ENCODE peak calls at places on chromosomes 7 and 10, in eight cellular contexts. W is A549; D is body of pancreas; B is CD4-positive, CD25-positive, alpha-beta regulatory T cell; R is IMR-90; Z is mammary epithelial cell; F is brain microvascular endothelial cell; K is colonic mucosa. M is an unnamed sample.

GRCh38 chr7:117066668-117067067 is 113.4 kb downstream of the ST7 start:
- DNase-seq in D (no peak), Z (no peak), F (no peak), B (no peak), W (no peak), R (no peak), K (no peak), M (no peak)

GRCh38 chr7:82567841-82568240 is 124.3 kb upstream of the CACNA2D1 start:
- DNase-seq in R (no peak), B (no peak), W (no peak), D (no peak), K (no peak), Z (no peak), F (no peak), M (no peak)

GRCh38 chr10:24255907-24256306 is 47.0 kb downstream of the KIAA1217 start:
- DNase-seq in K (no peak), F (no peak), R (no peak), W (no peak), Z (peak; percentile 96), D (peak; percentile 31), B (no peak), M (no peak)

GRCh38 chr7:157151626-157152339 is 13.1 kb downstream of the UBE3C start:
- DNase-seq in K (no peak), W (no peak), B (no peak), Z (no peak), D (no peak), R (no peak), F (no peak), M (no peak)

GRCh38 chr10:61447127-61447526 is 6.1 kb downstream of the TMEM26 start:
- DNase-seq in K (no peak), W (no peak), Z (no peak), D (no peak), B (no peak), F (no peak), R (peak; percentile 36), M (no peak)

GRCh38 chr10:1664565-1664964 is 72.8 kb downstream of the ADARB2 start:
- DNase-seq in R (no peak), Z (no peak), K (no peak), W (no peak), F (no peak), B (no peak), D (no peak), M (no peak)

GRCh38 chr10:101053516-101053915 is 8.3 kb upstream of the KAZALD1 start:
- DNase-seq in Z (no peak), K (no peak), W (no peak), D (no peak), F (no peak), R (peak; percentile 74), B (no peak), M (no peak)

GRCh38 chr7:2010551-2011265 is 222.0 kb downstream of the MAD1L1 start:
- DNase-seq in B (no peak), D (peak; percentile 8), F (no peak), Z (no peak), R (no peak), W (no peak), K (no peak), M (no peak)

GRCh38 chr7:80879849-80880248 is 39.0 kb downstream of the SEMA3C start:
- DNase-seq in K (no peak), B (no peak), D (no peak), F (no peak), Z (no peak), W (no peak), R (peak; percentile 84), M (no peak)

GRCh38 chr7:91344911-91345310 is 80.7 kb downstream of the FZD1 start:
- DNase-seq in R (no peak), D (no peak), Z (no peak), F (no peak), W (no peak), B (no peak), K (no peak), M (no peak)

GRCh38 chr10:115092555-115093285 is 445 bp upstream of the ATRNL1 start:
- DNase-seq in D (peak; percentile 16), R (peak; percentile 27), Z (peak; percentile 5), B (no peak), W (no peak), F (peak; percentile 51), K (peak; percentile 18), M (no peak)

GRCh38 chr7:37379546-37379945 is 69.1 kb downstream of the ELMO1 start:
- DNase-seq in F (no peak), D (no peak), W (no peak), K (no peak), R (no peak), B (no peak), Z (no peak), M (no peak)

GRCh38 chr7:107975394-107976013 is 27.5 kb downstream of the LAMB1 start:
- DNase-seq in K (no peak), D (no peak), R (no peak), F (no peak), Z (no peak), B (no peak), W (no peak), M (no peak)
- H3K27ac ChIP-seq in K (no peak overlapping the region), D (no peak overlapping the region), R (no peak overlapping the region), F (no peak overlapping the region), Z (no peak overlapping the region), B (no peak overlapping the region), W (no peak overlapping the region), M (no peak overlapping the region)

DNA sequence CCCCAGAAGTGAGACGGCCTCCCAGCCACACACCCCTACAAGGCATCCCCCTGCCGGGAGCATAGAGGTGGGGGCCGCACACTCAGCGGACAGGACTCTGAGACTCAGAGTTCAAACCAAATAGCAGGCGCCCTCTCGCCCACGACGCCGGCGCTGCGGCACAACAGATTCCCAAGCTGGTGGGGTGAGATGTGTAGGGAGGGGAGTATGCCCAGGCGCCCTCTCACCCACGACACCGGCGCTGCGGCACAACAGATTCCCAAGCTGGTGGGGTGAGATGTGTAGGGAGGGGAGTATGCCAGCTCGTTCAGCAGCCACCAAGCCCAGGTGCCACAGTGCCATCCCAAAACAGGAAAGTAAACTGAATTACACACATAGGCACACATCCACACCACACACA is 64.7 kb downstream of the TCERG1L start:
- DNase-seq in D (no peak), K (no peak), F (no peak), B (no peak), W (no peak), R (no peak), Z (no peak), M (no peak)
- H3K27ac ChIP-seq in D (no peak overlapping the region), K (no peak overlapping the region), F (no peak overlapping the region), B (no peak overlapping the region), W (no peak overlapping the region), R (no peak overlapping the region), Z (no peak overlapping the region), M (no peak overlapping the region)

DNA sequence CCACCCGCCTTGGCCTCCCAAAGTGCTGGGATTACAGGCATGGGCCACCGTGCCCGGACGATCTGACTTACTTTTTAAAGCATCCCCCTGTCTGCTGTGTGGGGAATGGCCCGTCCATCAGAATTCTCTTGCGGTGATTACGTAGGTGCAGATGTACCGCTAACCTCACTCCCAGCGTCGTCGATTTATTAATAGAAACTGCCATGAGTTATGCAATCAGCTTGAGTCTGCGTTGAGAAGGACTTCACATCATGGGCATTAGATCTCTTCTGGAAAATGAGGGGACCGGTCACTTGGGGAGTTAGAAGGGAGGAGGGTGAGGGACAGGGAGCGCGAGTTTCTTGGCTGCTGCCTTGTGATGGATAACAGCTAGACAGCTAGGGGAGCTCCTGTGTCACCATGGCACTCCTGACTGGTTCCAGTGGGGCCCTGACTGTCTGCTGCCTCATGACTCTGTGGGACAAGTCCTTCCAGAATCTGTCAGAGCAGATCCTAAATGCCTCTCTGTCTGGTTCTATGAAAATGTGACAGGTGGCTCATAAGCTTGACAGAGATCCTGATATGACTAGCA is 35.2 kb downstream of the POR start:
- DNase-seq in F (no peak), D (no peak), W (no peak), Z (no peak), K (no peak), R (no peak), B (no peak), M (no peak)
- H3K27ac ChIP-seq in F (no peak overlapping the region), D (peak overlapping the region; percentile 71), W (no peak overlapping the region), Z (no peak overlapping the region), K (no peak overlapping the region), R (no peak overlapping the region), B (no peak overlapping the region), M (no peak overlapping the region)

GRCh38 chr7:123533929-123534382 is 439 bp downstream of the IQUB start:
- DNase-seq in B (no peak), K (peak; percentile 26), Z (no peak), W (no peak), R (no peak), F (no peak), D (no peak), M (no peak)

GRCh38 chr7:123534383-123535260 is at the start of gene IQUB:
- DNase-seq in B (peak; percentile 84), F (peak; percentile 95), W (peak; percentile 88), D (peak; percentile 100), R (peak; percentile 95), Z (peak; percentile 93), K (peak; percentile 100), M (peak; percentile 99)

GRCh38 chr7:123533553-123533917 is 860 bp downstream of the IQUB start:
- DNase-seq in B (no peak), F (no peak), W (no peak), D (no peak), R (no peak), Z (no peak), K (no peak), M (no peak)

GRCh38 chr7:123537026-123537642 is 2.7 kb upstream of the IQUB start:
- DNase-seq in B (peak; percentile 53), R (peak; percentile 22), D (no peak), K (no peak), Z (peak; percentile 6), F (peak; percentile 6), W (no peak), M (no peak)

GRCh38 chr7:123535517-123535916 is 1.1 kb upstream of the IQUB start:
- DNase-seq in B (no peak), W (no peak), D (no peak), K (no peak), F (no peak), R (no peak), Z (no peak), M (no peak)
- H3K27ac ChIP-seq in B (peak overlapping the region; percentile 78), W (no peak overlapping the region), D (peak overlapping the region; percentile 90), K (no peak overlapping the region), F (no peak overlapping the region), R (no peak overlapping the region), Z (no peak overlapping the region), M (peak overlapping the region; percentile 84)

GRCh38 chr10:77146937-77147336 is 490.7 kb downstream of the KCNMA1 start:
- DNase-seq in F (no peak), D (no peak), R (peak; percentile 58), Z (no peak), K (no peak), B (no peak), W (no peak), M (no peak)
- H3K27ac ChIP-seq in F (no peak overlapping the region), D (no peak overlapping the region), R (no peak overlapping the region), Z (no peak overlapping the region), K (no peak overlapping the region), B (no peak overlapping the region), W (no peak overlapping the region), M (peak overlapping the region; percentile 73)

DNA sequence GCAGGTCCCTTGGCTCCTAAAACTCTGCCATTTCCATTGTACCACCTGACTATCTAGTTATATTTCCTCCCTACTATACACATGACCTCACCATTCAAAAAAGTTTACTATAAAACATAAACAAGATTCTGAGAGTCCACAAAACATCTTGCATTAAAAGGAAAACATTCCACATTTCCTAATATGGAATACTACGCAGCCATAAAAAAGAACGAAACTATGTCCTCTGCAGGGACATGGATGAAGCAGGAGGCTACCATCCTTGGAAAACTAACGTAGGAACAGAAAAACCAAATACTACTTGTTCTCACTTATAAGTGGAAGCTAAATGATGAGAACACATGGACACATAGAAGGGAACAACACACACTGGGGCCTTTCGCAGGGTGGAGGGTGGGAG is 48.3 kb downstream of the SVIL start:
- DNase-seq in K (no peak), B (no peak), F (no peak), D (no peak), W (no peak), R (no peak), Z (no peak), M (no peak)
- H3K27ac ChIP-seq in K (no peak overlapping the region), B (no peak overlapping the region), F (no peak overlapping the region), D (peak overlapping the region; percentile 56), W (no peak overlapping the region), R (no peak overlapping the region), Z (no peak overlapping the region), M (peak overlapping the region; percentile 72)